ENCODE peak calls at places on chromosomes 5 and 9, in four cellular contexts. I is HepG2, C is H1, Y is GM12878. N is an unnamed sample. For H3K4me1, the result is how much of the 10 kb centered on the place peaks cover.

GRCh38 chr5:175059687-175060194 is 335.4 kb downstream of the MSX2 start:
- DNase-seq in Y (no peak), C (peak), I (peak), N (peak)

GRCh38 chr5:91206734-91207133 is 176.4 kb downstream of the ARRDC3 start:
- DNase-seq in C (no peak), I (no peak), Y (no peak), N (no peak)

GRCh38 chr9:2621678-2622360 is at the start of gene VLDLR:
- DNase-seq in I (no peak), C (peak), Y (no peak), N (no peak)

GRCh38 chr9:136625101-136626065 is 37.3 kb upstream of the EGFL7 start:
- DNase-seq in C (peak), I (peak), Y (no peak), N (no peak)

GRCh38 chr9:136829981-136830885 is 12.0 kb upstream of the AJM1 start:
- DNase-seq in I (no peak), Y (no peak), C (no peak), N (no peak)

GRCh38 chr5:13735686-13736085 is 208.8 kb downstream of the DNAH5 start:
- DNase-seq in Y (no peak), I (no peak), C (no peak), N (no peak)

GRCh38 chr5:57085306-57086081 is 88.4 kb upstream of the GPBP1 start:
- DNase-seq in Y (no peak), I (no peak), C (no peak), N (no peak)

GRCh38 chr5:177447066-177447610 is 524 bp downstream of the PRR7 start:
- DNase-seq in Y (no peak), C (peak), I (no peak), N (no peak)

GRCh38 chr5:125870271-125870670 is 552.9 kb upstream of the GRAMD2B start:
- DNase-seq in Y (no peak), C (no peak), I (no peak), N (no peak)

GRCh38 chr9:82645591-82645990 is 417.4 kb downstream of the RASEF start:
- DNase-seq in C (no peak), Y (no peak), I (no peak), N (no peak)

GRCh38 chr9:6356441-6356840 is 28.3 kb downstream of the TPD52L3 start:
- DNase-seq in C (no peak), Y (no peak), I (no peak), N (no peak)

GRCh38 chr9:129889461-129889935 is 54.2 kb downstream of the USP20 start:
- DNase-seq in C (no peak), I (no peak), Y (no peak), N (peak)

GRCh38 chr5:56164371-56164770 is 68.8 kb downstream of the ANKRD55 start:
- DNase-seq in Y (no peak), C (no peak), I (no peak), N (no peak)

GRCh38 chr5:169286572-169287325 is 14.2 kb downstream of the SLIT3 start:
- DNase-seq in C (no peak), I (no peak), Y (no peak), N (no peak)

GRCh38 chr9:113409481-113409880 is 994 bp downstream of the POLE3 start:
- DNase-seq in I (no peak), C (no peak), Y (no peak), N (no peak)

GRCh38 chr5:139806726-139807646 is 11.4 kb downstream of the PSD2 start:
- DNase-seq in Y (no peak), C (no peak), I (no peak), N (no peak)

GRCh38 chr5:112635771-112636170 is 101.9 kb upstream of the APC start:
- DNase-seq in Y (no peak), I (no peak), C (no peak), N (no peak)

GRCh38 chr5:151811593-151812321 is 40.0 kb downstream of the G3BP1 start:
- DNase-seq in I (no peak), Y (no peak), C (no peak), N (no peak)

GRCh38 chr9:5873439-5873838 is 17.2 kb upstream of the MLANA start:
- DNase-seq in I (no peak), C (no peak), Y (no peak), N (no peak)

GRCh38 chr9:2291980-2292704 is 277.0 kb downstream of the SMARCA2 start:
- DNase-seq in C (no peak), I (no peak), Y (no peak), N (no peak)

GRCh38 chr5:168987540-168988300 is 313.2 kb downstream of the SLIT3 start:
- DNase-seq in Y (no peak), C (peak), I (peak), N (peak)

GRCh38 chr5:115461093-115461492 is 83.5 kb downstream of the FEM1C start:
- DNase-seq in Y (no peak), I (no peak), C (no peak), N (no peak)

GRCh38 chr5:139849942-139850341 is 54.3 kb downstream of the PSD2 start:
- DNase-seq in I (no peak), C (no peak), Y (no peak), N (no peak)

GRCh38 chr9:70421272-70422180 is 7.1 kb upstream of the KLF9 start:
- DNase-seq in C (peak), I (no peak), Y (no peak), N (no peak)

GRCh38 chr5:172932313-172933017 is 26.8 kb upstream of the RPL26L1 start:
- DNase-seq in I (peak), C (peak), Y (no peak), N (peak)

GRCh38 chr9:82254646-82255367 is 266.2 kb downstream of the SPATA31D1 start:
- DNase-seq in I (no peak), C (no peak), Y (no peak), N (no peak)

GRCh38 chr5:178207917-178208280 is 3.6 kb downstream of the HNRNPAB start:
- DNase-seq in C (no peak), Y (no peak), I (no peak), N (no peak)

GRCh38 chr5:10220253-10220652 is 29.4 kb downstream of the ATPSCKMT start:
- DNase-seq in Y (no peak), C (no peak), I (no peak), N (no peak)

GRCh38 chr5:156396063-156396829 is 69.3 kb downstream of the SGCD start:
- DNase-seq in Y (no peak), I (no peak), C (no peak), N (no peak)

GRCh38 chr9:105441761-105442160 is 6.1 kb upstream of the FSD1L start:
- DNase-seq in I (no peak), C (no peak), Y (no peak), N (no peak)

GRCh38 chr9:122806661-122807060 is 6.7 kb downstream of the OR1K1 start:
- DNase-seq in I (no peak), C (no peak), Y (no peak), N (no peak)
- TF ChIP-seq SUZ12 in I (no peak), C (no peak), Y (no peak), N (no peak)

DNA sequence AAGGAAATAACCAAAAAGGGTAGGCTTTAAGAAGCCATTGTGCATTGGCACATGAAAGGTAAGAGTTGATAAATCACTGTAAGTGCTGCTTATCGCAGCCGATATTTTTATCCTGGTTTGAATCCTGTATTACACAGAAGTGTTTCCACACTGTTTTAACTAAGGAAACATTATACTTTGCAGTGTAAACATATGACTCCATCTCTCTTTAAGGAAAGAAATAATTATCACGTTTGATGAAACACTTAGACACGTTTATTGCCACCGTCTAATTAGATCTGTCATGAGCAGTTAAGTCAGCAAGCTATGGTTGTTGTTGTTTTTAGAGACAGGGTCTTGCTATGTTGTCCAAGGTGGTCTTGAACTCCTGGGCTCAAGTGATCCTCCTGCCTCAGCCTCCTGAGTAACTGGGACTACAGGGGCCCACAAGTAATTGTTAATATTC is 85.7 kb upstream of the TNFAIP8 start:
- DNase-seq in Y (no peak), C (no peak), I (no peak), N (no peak)
- H3K4me1 ChIP-seq in Y (under half), C (under half), I (half or more), N (under half)

GRCh38 chr9:115597330-115597729 is 479.4 kb upstream of the TNC start:
- DNase-seq in C (no peak), Y (no peak), I (no peak), N (no peak)
- H3K4me3 ChIP-seq in C (no peak), Y (no peak), I (no peak), N (no peak)

GRCh38 chr9:98913044-98913443 is 30.7 kb upstream of the COL15A1 start:
- DNase-seq in C (no peak), Y (no peak), I (no peak), N (no peak)
- TF ChIP-seq SUZ12 in C (no peak), Y (no peak), I (no peak), N (no peak)